ENCODE peak calls at places on chromosomes 12 and 14, in nine cellular contexts. H is HEK293T, T is NT2/D1, P is iris pigment epithelial cell, C is GM04504, I is epithelial cell of esophagus, R is NCI-H1417, U is hepatocyte, V is Right ventricle myocardium inferior. L is an unnamed sample.

GRCh38 chr12:3995276-3995675 is 122.1 kb upstream of the PARP11 start:
- DNase-seq in H (no peak), T (no peak), P (no peak), C (no peak), I (no peak), R (no peak), U (no peak), V (no peak), L (no peak)

GRCh38 chr14:104114421-104115130 is 23.8 kb upstream of the KIF26A start:
- DNase-seq in H (no peak), T (no peak), P (no peak), C (no peak), I (no peak), R (no peak), U (no peak), V (peak), L (no peak)

GRCh38 chr12:91222746-91223145 is 40.1 kb upstream of the DCN start:
- DNase-seq in H (no peak), T (no peak), P (peak), C (no peak), I (peak), R (no peak), U (no peak), V (no peak), L (no peak)

GRCh38 chr12:131137836-131138637 is 184.3 kb downstream of the ADGRD1 start:
- DNase-seq in H (no peak), T (no peak), P (peak), C (no peak), I (no peak), R (no peak), U (peak), V (no peak), L (no peak)

GRCh38 chr12:24121911-24122310 is 172.4 kb upstream of the SOX5 start:
- DNase-seq in H (no peak), T (no peak), P (peak), C (no peak), I (no peak), R (no peak), U (no peak), V (no peak), L (no peak)

GRCh38 chr14:79496701-79497100 is 714.6 kb downstream of the DIO2 start:
- DNase-seq in H (no peak), T (no peak), P (no peak), C (no peak), I (no peak), R (no peak), U (no peak), V (no peak), L (no peak)

GRCh38 chr12:9365296-9365695 is 157.1 kb upstream of the PZP start:
- DNase-seq in H (no peak), T (no peak), P (peak), C (no peak), I (no peak), R (no peak), U (no peak), V (no peak), L (no peak)

GRCh38 chr12:51020448-51021182 is 5.6 kb downstream of the SLC11A2 start:
- DNase-seq in H (no peak), T (no peak), P (no peak), C (no peak), I (no peak), R (no peak), U (no peak), V (no peak), L (no peak)

GRCh38 chr12:116373610-116374606 is 96.4 kb upstream of the MED13L start:
- DNase-seq in H (no peak), T (no peak), P (no peak), C (no peak), I (no peak), R (no peak), U (no peak), V (no peak), L (no peak)

GRCh38 chr12:106074706-106075392 is 63.9 kb downstream of the NUAK1 start:
- DNase-seq in H (peak), T (no peak), P (peak), C (no peak), I (no peak), R (no peak), U (peak), V (no peak), L (no peak)

GRCh38 chr14:72565200-72565599 is 328.7 kb downstream of the DPF3 start:
- DNase-seq in H (no peak), T (no peak), P (no peak), C (no peak), I (no peak), R (no peak), U (no peak), V (no peak), L (no peak)

GRCh38 chr12:77940566-77940965 is 109.9 kb downstream of the NAV3 start:
- DNase-seq in H (no peak), T (no peak), P (peak), C (no peak), I (peak), R (no peak), U (no peak), V (no peak), L (no peak)

GRCh38 chr14:103857256-103857655 is 9.9 kb upstream of the PPP1R13B start:
- DNase-seq in H (no peak), T (no peak), P (no peak), C (no peak), I (no peak), R (no peak), U (no peak), V (peak), L (no peak)

GRCh38 chr14:20427231-20428009 is 8.5 kb downstream of the KLHL33 start:
- DNase-seq in H (no peak), T (no peak), P (peak), C (no peak), I (peak), R (no peak), U (peak), V (no peak), L (no peak)

GRCh38 chr12:31220633-31221565 is 105.1 kb downstream of the SINHCAF start:
- DNase-seq in H (no peak), T (peak), P (peak), C (no peak), I (peak), R (no peak), U (peak), V (no peak), L (no peak)

GRCh38 chr14:67806228-67806627 is 10.2 kb downstream of the ZFYVE26 start:
- DNase-seq in H (no peak), T (no peak), P (no peak), C (peak), I (no peak), R (no peak), U (no peak), V (no peak), L (no peak)

GRCh38 chr14:63659726-63660125 is 18.1 kb upstream of the WDR89 start:
- DNase-seq in H (no peak), T (no peak), P (no peak), C (no peak), I (no peak), R (no peak), U (no peak), V (no peak), L (no peak)

GRCh38 chr14:76050797-76051392 is 65.3 kb downstream of the IFT43 start:
- DNase-seq in H (peak), T (peak), P (peak), C (peak), I (peak), R (peak), U (peak), V (no peak), L (peak)